ENCODE peak calls at places on chromosomes 1 and 21, in seven cellular contexts. Q, K, L, Y, U, W and R are unnamed samples.

GRCh38 chr1:147683163-147683763 is 12.9 kb upstream of the ACP6 start:
- DNase-seq in Q (no peak), U (no peak), L (no peak), W (no peak), Y (no peak), K (no peak), R (no peak)

GRCh38 chr1:101055623-101056022 is 30.0 kb upstream of the DPH5 start:
- DNase-seq in U (no peak), K (no peak), L (no peak), Q (no peak), Y (no peak), W (no peak), R (no peak)

GRCh38 chr1:8456306-8456912 is 138.5 kb downstream of the SLC45A1 start:
- DNase-seq in L (peak; percentile 90), Y (peak; percentile 81), U (no peak), Q (no peak), W (no peak), K (peak; percentile 85), R (peak; percentile 84)

GRCh38 chr21:33133912-33134311 is 64.0 kb downstream of the OLIG1 start:
- DNase-seq in Q (no peak), W (no peak), U (no peak), Y (no peak), L (no peak), K (no peak), R (no peak)

GRCh38 chr1:24874611-24875225 is 55.4 kb downstream of the RUNX3 start:
- DNase-seq in L (no peak), Q (no peak), U (no peak), W (no peak), Y (no peak), K (no peak), R (no peak)

GRCh38 chr1:178870944-178871343 is at the start of gene ANGPTL1:
- DNase-seq in W (no peak), U (no peak), L (peak; percentile 74), Q (no peak), Y (peak; percentile 39), K (peak; percentile 68), R (peak; percentile 34)

GRCh38 chr1:201756411-201756810 is 72.5 kb upstream of the IPO9 start:
- DNase-seq in K (peak; percentile 86), W (no peak), L (peak; percentile 82), U (no peak), Y (peak; percentile 79), Q (no peak), R (peak; percentile 76)

GRCh38 chr1:206556748-206557635 is 49.7 kb downstream of the RASSF5 start:
- DNase-seq in K (peak; percentile 50), Q (peak; percentile 40), W (peak; percentile 58), Y (peak; percentile 35), U (peak; percentile 93), L (peak; percentile 27), R (peak; percentile 31)

GRCh38 chr1:205639567-205639966 is 7.8 kb upstream of the ELK4 start:
- DNase-seq in U (no peak), Q (no peak), K (no peak), Y (no peak), L (no peak), W (no peak), R (no peak)

GRCh38 chr1:167472729-167473529 is 45.4 kb downstream of the CD247 start:
- DNase-seq in L (no peak), Q (no peak), U (no peak), Y (no peak), K (no peak), W (no peak), R (no peak)

GRCh38 chr1:26537951-26538352 is 8.4 kb downstream of the RPS6KA1 start:
- DNase-seq in L (peak; percentile 72), Q (no peak), U (peak; percentile 61), Y (peak; percentile 62), W (no peak), K (peak; percentile 32), R (peak; percentile 60)

GRCh38 chr1:170012920-170013319 is 61.6 kb downstream of the KIFAP3 start:
- DNase-seq in L (no peak), U (no peak), Q (no peak), K (no peak), W (no peak), Y (no peak), R (no peak)

GRCh38 chr1:4655674-4656532 is 1.5 kb downstream of the AJAP1 start:
- DNase-seq in U (peak; percentile 82), Q (no peak), Y (peak; percentile 19), K (peak; percentile 38), W (peak; percentile 45), L (peak; percentile 59), R (peak; percentile 11)

GRCh38 chr1:237471377-237471776 is 419.3 kb downstream of the ZP4 start:
- DNase-seq in L (no peak), Q (no peak), Y (no peak), U (no peak), K (no peak), W (no peak), R (no peak)

GRCh38 chr1:167427843-167428242 is 90.5 kb downstream of the CD247 start:
- DNase-seq in Q (no peak), L (no peak), U (no peak), W (no peak), Y (peak; percentile 47), K (no peak), R (peak; percentile 52)

GRCh38 chr21:38623552-38623951 is 125.3 kb upstream of the ERG start:
- DNase-seq in U (no peak), Q (no peak), K (no peak), W (no peak), L (no peak), Y (no peak), R (no peak)

GRCh38 chr1:232319106-232319505 is 310.8 kb downstream of the SIPA1L2 start:
- DNase-seq in Q (no peak), U (no peak), L (no peak), Y (peak; percentile 3), K (no peak), W (no peak), R (no peak)

GRCh38 chr1:24191860-24192259 is 4.8 kb upstream of the IFNLR1 start:
- DNase-seq in L (peak; percentile 83), W (no peak), Q (no peak), U (peak; percentile 56), K (peak; percentile 68), Y (peak; percentile 46), R (peak; percentile 43)

GRCh38 chr1:223331929-223332328 is 32.0 kb downstream of the SUSD4 start:
- DNase-seq in L (peak; percentile 20), U (no peak), W (no peak), Y (no peak), K (peak; percentile 89), Q (no peak), R (peak; percentile 3)

GRCh38 chr1:68198752-68199151 is 33.6 kb downstream of the WLS start:
- DNase-seq in U (no peak), L (peak; percentile 73), W (no peak), K (peak; percentile 85), Q (no peak), Y (no peak), R (peak; percentile 62)

GRCh38 chr1:22157359-22157966 is 14.6 kb upstream of the WNT4 start:
- DNase-seq in L (no peak), Q (no peak), Y (no peak), U (no peak), K (no peak), W (no peak), R (no peak)

GRCh38 chr1:30679201-30679975 is 44.0 kb downstream of the MATN1 start:
- DNase-seq in L (no peak), K (no peak), Y (no peak), U (no peak), W (no peak), Q (no peak), R (no peak)